ENCODE peak calls at places on chromosome 11, in ten cellular contexts. T is H1; C is CD8-positive, alpha-beta memory T cell; P is fibroblast of lung; A is HL-60; H is WERI-Rb-1; I is HCT116; F is CD8-positive, alpha-beta T cell; E is cardiac muscle cell; Q is heart right ventricle. Z is an unnamed sample.

GRCh38 chr11:67611704-67612587 is 5.2 kb downstream of the NDUFV1 start:
- DNase-seq in F (no peak), P (no peak), T (peak), A (no peak), I (no peak), Q (no peak), H (no peak), C (no peak), E (no peak), Z (no peak)

GRCh38 chr11:128026596-128026995 is 560.8 kb downstream of the ETS1 start:
- DNase-seq in E (no peak), P (peak), H (no peak), Q (no peak), C (no peak), F (no peak), I (no peak), T (no peak), A (no peak), Z (no peak)

GRCh38 chr11:61815790-61816735 is 740 bp downstream of the FADS1 start:
- DNase-seq in C (peak), E (peak), A (peak), Q (peak), P (peak), H (peak), T (peak), I (peak), F (peak), Z (peak)

GRCh38 chr11:76512851-76513653 is 68.2 kb downstream of the EMSY start:
- DNase-seq in I (peak), T (no peak), A (no peak), H (no peak), F (no peak), E (peak), Q (no peak), C (no peak), P (peak), Z (no peak)

GRCh38 chr11:74896311-74896710 is 52.6 kb downstream of the XRRA1 start:
- DNase-seq in E (no peak), H (no peak), P (no peak), C (no peak), A (no peak), T (no peak), F (no peak), Q (no peak), I (no peak), Z (no peak)

GRCh38 chr11:103792981-103793468 is 243.4 kb upstream of the DDI1 start:
- DNase-seq in C (no peak), A (no peak), P (peak), E (no peak), H (no peak), I (no peak), T (no peak), F (no peak), Q (no peak), Z (no peak)

GRCh38 chr11:59265735-59266134 is 53.0 kb upstream of the MPEG1 start:
- DNase-seq in T (no peak), H (no peak), P (no peak), C (no peak), I (no peak), E (no peak), A (no peak), F (no peak), Q (no peak), Z (no peak)

GRCh38 chr11:7605544-7605943 is 67.8 kb downstream of the CYB5R2 start:
- DNase-seq in T (no peak), E (no peak), F (no peak), P (no peak), H (no peak), Q (no peak), I (peak), A (no peak), C (no peak), Z (no peak)

GRCh38 chr11:85558411-85558810 is 68.7 kb downstream of the DLG2 start:
- DNase-seq in P (no peak), F (no peak), E (no peak), Q (no peak), I (no peak), C (no peak), H (no peak), A (no peak), T (no peak), Z (no peak)

GRCh38 chr11:117684731-117685130 is 112.3 kb downstream of the DSCAML1 start:
- DNase-seq in Q (no peak), E (no peak), F (no peak), P (no peak), T (no peak), A (no peak), C (no peak), I (no peak), H (no peak), Z (no peak)

GRCh38 chr11:76234704-76235232 is 28.5 kb upstream of the WNT11 start:
- DNase-seq in Q (no peak), E (no peak), F (no peak), C (no peak), A (no peak), P (no peak), I (no peak), T (peak), H (peak), Z (no peak)

GRCh38 chr11:33867996-33868645 is 23.8 kb downstream of the LMO2 start:
- DNase-seq in A (no peak), T (no peak), C (no peak), H (no peak), F (no peak), Q (no peak), P (no peak), I (no peak), E (no peak), Z (no peak)

GRCh38 chr11:45919806-45920530 is 2.3 kb upstream of the PEX16 start:
- DNase-seq in C (no peak), P (no peak), E (no peak), A (no peak), T (no peak), I (no peak), Q (peak), H (peak), F (no peak), Z (no peak)

GRCh38 chr11:75286826-75287465 is 46.4 kb downstream of the TPBGL start:
- DNase-seq in E (no peak), F (no peak), P (no peak), I (no peak), C (no peak), T (no peak), Q (no peak), A (no peak), H (no peak), Z (no peak)

GRCh38 chr11:133928628-133929059 is 28.1 kb downstream of the IGSF9B start:
- DNase-seq in C (peak), H (peak), Q (no peak), A (peak), I (no peak), E (no peak), F (peak), P (no peak), T (no peak), Z (no peak)

GRCh38 chr11:76785513-76785912 is 2.4 kb downstream of the TSKU start:
- DNase-seq in H (peak), E (no peak), A (no peak), C (no peak), T (no peak), P (no peak), Q (no peak), I (no peak), F (no peak), Z (no peak)

GRCh38 chr11:79390923-79391322 is 49.9 kb downstream of the TENM4 start:
- DNase-seq in I (no peak), H (no peak), C (no peak), Q (peak), E (no peak), P (no peak), A (no peak), F (no peak), T (no peak), Z (no peak)

GRCh38 chr11:67160872-67161783 is 42.1 kb downstream of the KDM2A start:
- DNase-seq in I (no peak), E (no peak), A (no peak), P (peak), T (no peak), H (no peak), Q (no peak), C (no peak), F (no peak), Z (no peak)

GRCh38 chr11:16148301-16148787 is 208.0 kb downstream of the SOX6 start:
- DNase-seq in H (no peak), Q (peak), E (no peak), A (no peak), P (peak), C (no peak), T (no peak), F (no peak), I (no peak), Z (no peak)

GRCh38 chr11:74694136-74694535 is 37.1 kb downstream of the CHRDL2 start:
- DNase-seq in E (no peak), T (no peak), P (no peak), Q (no peak), C (no peak), I (no peak), F (no peak), A (no peak), H (no peak), Z (no peak)

GRCh38 chr11:123305601-123306000 is 110.6 kb upstream of the CLMP start:
- DNase-seq in I (no peak), Q (no peak), P (no peak), T (no peak), A (no peak), H (no peak), E (no peak), F (no peak), C (no peak), Z (no peak)

GRCh38 chr11:104095791-104096190 is 59.4 kb downstream of the DDI1 start:
- DNase-seq in P (no peak), C (no peak), E (no peak), Q (no peak), T (no peak), F (no peak), I (no peak), H (no peak), A (no peak), Z (no peak)

GRCh38 chr11:19102521-19102900 is 14.5 kb upstream of the ZDHHC13 start:
- DNase-seq in I (no peak), A (no peak), P (no peak), E (no peak), Q (no peak), F (no peak), T (no peak), C (no peak), H (no peak), Z (no peak)

GRCh38 chr11:121418625-121419114 is 33.4 kb upstream of the SORL1 start:
- DNase-seq in F (no peak), P (no peak), Q (peak), T (no peak), C (peak), A (peak), I (no peak), E (no peak), H (no peak), Z (no peak)

GRCh38 chr11:11931461-11932055 is 76.9 kb downstream of the DKK3 start:
- DNase-seq in H (peak), I (peak), E (peak), C (no peak), F (no peak), A (no peak), T (no peak), P (peak), Q (peak), Z (no peak)

GRCh38 chr11:19978668-19979518 is 181.4 kb downstream of the DBX1 start:
- DNase-seq in E (no peak), H (no peak), A (no peak), T (no peak), Q (no peak), I (peak), C (no peak), P (peak), F (no peak), Z (no peak)

GRCh38 chr11:75066061-75066460 is 30.6 kb downstream of the OR2AT4 start:
- DNase-seq in Q (no peak), C (no peak), F (no peak), I (no peak), T (no peak), P (peak), H (no peak), E (no peak), A (no peak), Z (no peak)

GRCh38 chr11:65891180-65892136 is 985 bp downstream of the CCDC85B start:
- DNase-seq in T (peak), I (no peak), F (no peak), H (peak), E (peak), P (peak), A (no peak), C (peak), Q (peak), Z (no peak)

GRCh38 chr11:64614927-64615326 is 23.9 kb downstream of the SLC22A12 start:
- DNase-seq in P (no peak), I (no peak), Q (no peak), E (no peak), A (peak), F (no peak), C (no peak), T (no peak), H (no peak), Z (no peak)

GRCh38 chr11:12280838-12281565 is 96.4 kb upstream of the PARVA start:
- DNase-seq in H (no peak), C (no peak), T (peak), E (no peak), F (peak), P (no peak), I (no peak), A (no peak), Q (no peak), Z (no peak)

GRCh38 chr11:119352857-119353260 is 6.4 kb upstream of the MFRP start:
- DNase-seq in A (no peak), I (no peak), E (peak), T (no peak), H (peak), C (no peak), P (peak), F (no peak), Q (peak), Z (no peak)

GRCh38 chr11:19718976-19719375 is 6.3 kb downstream of the NAV2 start:
- DNase-seq in C (no peak), A (no peak), T (no peak), E (no peak), P (no peak), F (no peak), Q (no peak), H (no peak), I (no peak), Z (no peak)

GRCh38 chr11:85699957-85700741 is 14.2 kb upstream of the CCDC89 start:
- DNase-seq in Q (no peak), A (no peak), I (no peak), E (peak), P (no peak), T (no peak), C (no peak), F (no peak), H (no peak), Z (no peak)

GRCh38 chr11:8019671-8020597 is 32.8 kb downstream of the EIF3F start:
- DNase-seq in H (peak), F (no peak), C (peak), E (peak), A (no peak), P (no peak), Q (no peak), T (peak), I (no peak), Z (no peak)

GRCh38 chr11:126914941-126915340 is 85.6 kb downstream of the KIRREL3 start:
- DNase-seq in H (no peak), C (no peak), A (no peak), T (no peak), E (no peak), P (peak), F (no peak), I (no peak), Q (no peak), Z (no peak)

GRCh38 chr11:64060263-64060860 is 24.6 kb downstream of the FLRT1 start:
- DNase-seq in F (no peak), P (no peak), H (no peak), Q (no peak), E (no peak), C (no peak), I (no peak), T (peak), A (no peak), Z (no peak)

GRCh38 chr11:108685419-108686161 is 20.7 kb downstream of the DDX10 start:
- DNase-seq in E (no peak), C (no peak), P (no peak), T (no peak), I (no peak), H (no peak), A (no peak), F (no peak), Q (no peak), Z (no peak)

GRCh38 chr11:35567737-35568465 is 42.5 kb upstream of the PAMR1 start:
- DNase-seq in T (no peak), Q (no peak), C (no peak), E (no peak), A (no peak), P (no peak), H (no peak), F (no peak), I (no peak), Z (no peak)
- H3K27ac ChIP-seq in T (no peak), Q (no peak), C (no peak), E (no peak), A (no peak), P (no peak), H (no peak), F (no peak), I (no peak), Z (no peak)

DNA sequence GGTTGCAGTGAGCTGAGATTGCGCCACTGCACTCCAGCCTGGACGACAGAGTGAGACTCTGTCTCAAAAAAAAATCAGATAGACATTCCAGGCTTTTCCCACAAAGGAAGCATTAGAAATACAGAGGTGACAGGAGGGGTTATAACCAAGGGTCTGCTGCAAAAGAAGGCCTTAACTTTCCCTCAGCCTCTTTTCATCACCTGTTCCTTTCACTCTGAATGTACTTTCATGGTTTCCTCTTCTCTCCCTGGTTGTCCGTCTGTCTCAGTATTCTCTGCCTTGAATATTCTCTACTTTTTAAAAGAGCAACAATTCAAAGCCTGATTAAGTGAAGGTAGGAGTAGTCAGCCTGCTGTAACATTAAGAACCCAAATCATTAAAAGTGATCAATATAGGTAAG is 50.2 kb downstream of the CELF1 start:
- DNase-seq in E (no peak), P (no peak), H (no peak), A (no peak), F (no peak), T (no peak), I (no peak), Q (no peak), C (no peak), Z (no peak)
- H3K27ac ChIP-seq in E (peak), P (no peak), H (no peak), A (no peak), F (no peak), T (no peak), I (no peak), Q (no peak), C (no peak), Z (no peak)

GRCh38 chr11:6315811-6316425 is 4.4 kb downstream of the CAVIN3 start:
- DNase-seq in I (peak), C (no peak), H (peak), A (peak), E (peak), P (peak), T (peak), Q (peak), F (no peak), Z (peak)
- H3K27ac ChIP-seq in I (no peak), C (no peak), H (no peak), A (no peak), E (no peak), P (no peak), T (no peak), Q (peak), F (no peak), Z (no peak)

GRCh38 chr11:3160252-3161031 is 4.7 kb downstream of the OSBPL5 start:
- DNase-seq in T (peak), E (peak), F (no peak), Q (peak), A (no peak), H (peak), I (peak), C (no peak), P (peak), Z (peak)
- H3K27ac ChIP-seq in T (no peak), E (no peak), F (no peak), Q (peak), A (no peak), H (no peak), I (no peak), C (no peak), P (peak), Z (peak)

GRCh38 chr11:47254381-47254780 is 3.4 kb upstream of the NR1H3 start:
- DNase-seq in I (no peak), T (no peak), H (no peak), E (no peak), Q (no peak), F (no peak), A (no peak), P (peak), C (no peak), Z (no peak)

GRCh38 chr11:47251751-47252150 is 3.1 kb upstream of the ACP2 start:
- DNase-seq in Q (no peak), P (no peak), C (no peak), H (no peak), I (no peak), E (no peak), T (no peak), A (no peak), F (no peak), Z (no peak)

GRCh38 chr11:47256374-47256773 is 1.4 kb upstream of the NR1H3 start:
- DNase-seq in P (no peak), A (no peak), Q (no peak), C (no peak), H (no peak), F (no peak), T (no peak), E (no peak), I (no peak), Z (no peak)

GRCh38 chr11:47257178-47257517 is 648 bp upstream of the NR1H3 start:
- DNase-seq in Q (no peak), T (no peak), C (no peak), A (no peak), I (no peak), H (no peak), P (no peak), E (no peak), F (no peak), Z (no peak)

DNA sequence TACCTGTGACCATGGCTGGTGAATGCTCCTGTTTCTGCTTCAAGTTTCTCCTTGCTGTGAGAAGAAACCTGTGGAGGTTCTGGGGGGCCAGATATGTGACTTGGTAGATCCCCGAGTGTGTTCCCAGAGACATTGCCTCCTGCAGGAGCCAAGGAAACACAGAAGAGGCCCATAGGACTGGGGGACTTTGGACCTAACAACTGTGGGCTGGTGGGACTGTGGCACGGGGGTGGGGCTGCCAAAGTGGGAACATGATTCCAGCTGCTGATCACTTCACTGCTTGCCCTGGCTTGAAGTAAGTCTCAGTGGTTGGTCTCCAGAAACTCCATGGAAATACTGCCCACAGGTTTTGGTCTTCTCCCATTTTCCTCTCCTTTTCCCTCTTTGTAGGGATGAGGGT is 4.1 kb upstream of the NR1H3 start:
- DNase-seq in A (no peak), T (no peak), E (no peak), I (no peak), P (no peak), F (no peak), Q (no peak), C (no peak), H (no peak), Z (no peak)
- H3K27ac ChIP-seq in A (no peak), T (peak), E (no peak), I (no peak), P (no peak), F (no peak), Q (peak), C (no peak), H (no peak), Z (peak)

GRCh38 chr11:70146309-70146708 is 56.8 kb upstream of the FADD start:
- DNase-seq in H (no peak), I (no peak), T (no peak), C (no peak), F (no peak), E (no peak), Q (no peak), P (no peak), A (no peak), Z (no peak)
- H3K27ac ChIP-seq in H (no peak), I (no peak), T (no peak), C (no peak), F (no peak), E (no peak), Q (no peak), P (no peak), A (no peak), Z (no peak)

Z was measured in substantia nigra.